ENCODE peak calls at places on chromosomes 12 and 14, in ten cellular contexts. L is lower lobe of right lung, F is colonic mucosa, K is astrocyte, H is heart right ventricle, U is upper lobe of right lung, Z is lung, Y is Panc1, W is kidney epithelial cell, Q is tibial nerve. O is an unnamed sample. For H3K27me3, the result is how much of the 10 kb centered on the place peaks cover.

GRCh38 chr12:2284857-2285256 is 232.1 kb downstream of the CACNA1C start:
- DNase-seq in K (peak), W (no peak), L (peak), F (peak), Y (peak), Z (peak), U (peak), H (peak), Q (peak), O (no peak)

GRCh38 chr12:100058482-100059029 is 73.8 kb upstream of the ANKS1B start:
- DNase-seq in Q (no peak), F (no peak), K (peak), L (no peak), H (no peak), Y (no peak), W (peak), Z (no peak), U (no peak), O (peak)

GRCh38 chr12:43099691-43100163 is 452.3 kb downstream of the ADAMTS20 start:
- DNase-seq in L (no peak), U (no peak), W (no peak), K (peak), Y (no peak), F (no peak), H (no peak), Q (no peak), Z (no peak), O (no peak)

GRCh38 chr12:47742253-47742825 is 16.3 kb downstream of the RAPGEF3 start:
- DNase-seq in Q (peak), U (peak), H (peak), W (no peak), K (no peak), L (peak), Y (peak), Z (peak), F (peak), O (no peak)

GRCh38 chr12:7716391-7716790 is 5.2 kb downstream of the DPPA3 start:
- DNase-seq in F (no peak), W (no peak), Q (no peak), U (no peak), L (no peak), H (no peak), K (no peak), Z (no peak), Y (no peak), O (no peak)

GRCh38 chr14:55974046-55974582 is 144.1 kb upstream of the PELI2 start:
- DNase-seq in Q (no peak), L (no peak), K (peak), W (no peak), Y (no peak), H (no peak), U (no peak), Z (no peak), F (no peak), O (no peak)

GRCh38 chr14:39169541-39169900 is 612 bp downstream of the TRAPPC6B start:
- DNase-seq in U (no peak), Q (no peak), Z (peak), Y (no peak), L (no peak), H (no peak), W (no peak), K (peak), F (peak), O (no peak)

GRCh38 chr12:122215789-122216188 is 10.1 kb downstream of the DIABLO start:
- DNase-seq in Z (no peak), Q (no peak), L (no peak), U (no peak), F (no peak), Y (no peak), W (no peak), H (no peak), K (peak), O (no peak)

GRCh38 chr14:80776657-80777056 is 164.9 kb downstream of the CEP128 start:
- DNase-seq in U (no peak), H (no peak), W (no peak), Q (no peak), L (no peak), K (no peak), F (no peak), Y (no peak), Z (no peak), O (no peak)

GRCh38 chr12:132459270-132459669 is 30.7 kb upstream of the FBRSL1 start:
- DNase-seq in F (no peak), W (no peak), Y (no peak), Z (no peak), K (no peak), Q (no peak), U (no peak), L (no peak), H (no peak), O (no peak)

GRCh38 chr14:98964171-98964570 is 307.8 kb downstream of the BCL11B start:
- DNase-seq in Q (no peak), F (no peak), K (no peak), Z (no peak), Y (no peak), W (no peak), U (no peak), L (no peak), H (no peak), O (no peak)

GRCh38 chr14:75510547-75510946 is 11.7 kb upstream of the BATF start:
- DNase-seq in H (no peak), K (no peak), Q (no peak), L (no peak), U (no peak), F (no peak), Y (no peak), W (no peak), Z (no peak), O (no peak)

GRCh38 chr14:64736271-64737131 is 32.3 kb downstream of the PLEKHG3 start:
- DNase-seq in U (peak), K (no peak), Y (no peak), W (no peak), L (peak), Z (no peak), F (peak), H (peak), Q (no peak), O (no peak)

GRCh38 chr14:68210729-68211299 is 391.2 kb downstream of the RAD51B start:
- DNase-seq in Y (no peak), K (peak), L (no peak), F (no peak), U (no peak), W (peak), Z (peak), Q (no peak), H (no peak), O (peak)

GRCh38 chr12:19830461-19830860 is 391.2 kb downstream of the AEBP2 start:
- DNase-seq in Z (no peak), F (no peak), K (no peak), W (no peak), L (no peak), H (no peak), Y (no peak), U (no peak), Q (no peak), O (no peak)

GRCh38 chr14:22569106-22569748 is 19.8 kb downstream of the DAD1 start:
- DNase-seq in Q (no peak), F (no peak), W (no peak), Z (no peak), K (peak), L (no peak), U (no peak), Y (no peak), H (no peak), O (no peak)

GRCh38 chr12:109912790-109913189 is 12.7 kb downstream of the TCHP start:
- DNase-seq in W (no peak), K (no peak), U (no peak), F (no peak), Q (no peak), H (no peak), Y (no peak), L (peak), Z (no peak), O (no peak)

GRCh38 chr12:27462851-27463250 is 16.3 kb downstream of the SMCO2 start:
- DNase-seq in Y (no peak), Q (no peak), Z (no peak), W (no peak), K (no peak), H (no peak), L (no peak), U (no peak), F (no peak), O (no peak)

GRCh38 chr14:96681826-96682225 is 115.4 kb upstream of the VRK1 start:
- DNase-seq in K (no peak), F (no peak), H (no peak), U (no peak), Z (no peak), L (no peak), Y (no peak), Q (no peak), W (no peak), O (no peak)

DNA sequence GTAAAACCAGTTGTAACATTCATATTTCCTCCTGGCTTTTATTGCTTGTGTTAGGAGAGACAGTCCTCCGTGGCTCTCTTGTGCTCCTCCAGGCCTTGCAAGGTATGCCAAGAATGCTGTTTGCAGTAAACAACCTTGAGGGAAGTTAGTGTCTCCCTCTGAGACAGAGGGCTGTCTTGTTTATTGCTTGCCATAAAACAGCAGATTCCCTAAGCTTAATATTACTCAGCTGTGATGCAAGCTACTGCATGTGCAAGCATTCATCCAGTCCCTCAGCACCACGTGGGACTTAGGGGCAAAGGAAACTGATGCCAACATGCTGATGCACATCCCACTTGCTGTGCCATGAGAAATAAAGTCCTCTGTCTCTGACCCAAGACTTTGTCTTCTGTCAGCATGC is 6.6 kb downstream of the POMT2 start:
- DNase-seq in U (no peak), Y (peak), L (no peak), F (no peak), K (peak), Z (no peak), Q (no peak), H (no peak), W (peak), O (peak)
- TF ChIP-seq CTCF in U (no peak), Y (no peak), L (no peak), F (no peak), K (no peak), Z (no peak), Q (no peak), H (no peak), W (no peak), O (no peak)

GRCh38 chr12:113180333-113180732 is 4.9 kb downstream of the DDX54 start:
- DNase-seq in Q (no peak), W (no peak), K (no peak), U (no peak), H (no peak), L (no peak), Z (no peak), F (no peak), Y (no peak), O (no peak)
- H3K4me3 ChIP-seq in Q (no peak), W (no peak), K (no peak), U (no peak), H (no peak), L (no peak), Z (no peak), F (no peak), Y (no peak), O (no peak)

DNA sequence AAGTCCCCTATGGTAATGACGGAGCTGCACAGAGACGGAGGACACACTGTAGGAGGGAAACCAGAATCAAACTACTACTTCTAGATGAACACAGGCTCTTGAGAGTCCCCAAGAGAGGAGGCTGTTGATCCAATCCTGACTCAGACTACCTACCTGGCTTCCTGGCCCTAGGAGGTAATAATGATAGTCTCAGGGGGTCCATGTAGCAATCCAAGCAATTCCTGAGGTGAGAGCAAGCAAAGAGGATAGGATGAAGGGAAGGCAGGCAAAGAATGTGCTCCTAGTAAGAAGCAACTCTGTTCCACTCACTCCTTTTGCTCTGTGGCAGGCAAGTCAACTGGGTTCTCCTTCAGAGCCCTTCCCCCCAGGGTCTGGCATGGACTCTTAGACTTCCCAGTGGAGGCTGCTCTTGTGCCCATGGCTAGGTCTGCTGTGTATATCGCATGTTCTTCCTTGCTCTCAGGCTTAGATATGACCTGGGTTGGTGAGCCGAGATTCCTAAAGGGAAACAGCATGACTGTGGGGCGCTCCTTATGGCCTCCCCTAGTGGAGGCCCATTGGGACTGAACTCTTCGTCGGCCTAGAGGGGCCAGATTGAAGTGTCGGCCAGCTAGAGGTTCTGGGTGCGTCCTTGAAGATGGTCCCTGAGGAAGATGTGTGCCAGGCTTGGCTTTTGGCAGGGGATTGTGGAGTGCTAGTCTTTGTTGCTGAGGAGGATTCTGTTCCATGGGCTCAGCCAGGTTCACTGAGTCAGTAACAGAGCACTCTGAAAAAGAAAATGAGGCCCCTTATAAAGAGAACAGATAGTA is 2.1 kb downstream of the TINF2 start:
- DNase-seq in F (no peak), W (no peak), L (no peak), K (no peak), U (peak), Y (no peak), Z (no peak), H (no peak), Q (no peak), O (no peak)
- H3K27me3 ChIP-seq in F (under half), W (under half), L (under half), K (under half), U (under half), Y (under half), Z (under half), H (under half), Q (under half), O (under half)

DNA sequence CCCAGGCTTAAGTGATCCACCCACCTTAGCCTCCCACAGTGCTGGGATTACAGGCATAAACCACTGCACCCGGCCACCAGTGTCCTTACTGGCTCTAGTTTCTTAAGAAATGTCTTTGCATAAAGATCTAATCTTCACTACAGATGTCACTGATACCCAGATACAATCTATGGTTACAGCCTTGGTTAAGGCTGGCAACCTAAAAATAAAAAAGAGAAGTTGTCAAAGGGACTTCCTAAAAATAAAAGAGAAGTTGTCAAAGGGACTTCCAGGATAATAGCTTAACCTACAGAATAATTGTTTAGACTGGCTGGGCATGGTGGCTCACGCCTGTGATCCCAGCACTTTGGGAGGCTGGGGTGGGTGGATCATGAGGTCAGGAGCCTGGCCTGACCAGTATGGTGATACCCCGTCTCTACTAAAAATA is 27.6 kb downstream of the ETFBKMT start:
- DNase-seq in Z (no peak), U (no peak), F (no peak), L (peak), K (no peak), W (no peak), H (no peak), Y (no peak), Q (no peak), O (no peak)
- TF ChIP-seq CTCF in Z (no peak), U (no peak), F (no peak), L (no peak), K (no peak), W (no peak), H (no peak), Y (no peak), Q (no peak), O (no peak)